ENCODE peak calls at places on chromosomes 16 and 17, in ten cellular contexts. One of them, this sample, is unnamed.

GRCh38 chr16:22123146-22123545 is 30.8 kb downstream of the VWA3A start:
- DNase-seq in neural crest cell: no peak
- DNase-seq in brain microvascular endothelial cell: no peak
- DNase-seq in heart right ventricle: no peak
- DNase-seq in AG04450: no peak
- DNase-seq in fibroblast of lung: no peak
- DNase-seq in OCI-LY7: no peak
- DNase-seq in GM20000: no peak
- DNase-seq in fibroblast of the aortic adventitia: no peak
- DNase-seq in astrocyte of the cerebellum: no peak
- DNase-seq in this sample: no peak

GRCh38 chr17:54620380-54620978 is 280.2 kb upstream of the TOM1L1 start:
- DNase-seq in fibroblast of the aortic adventitia: no peak
- DNase-seq in astrocyte of the cerebellum: no peak
- DNase-seq in AG04450: no peak
- DNase-seq in neural crest cell: no peak
- DNase-seq in fibroblast of lung: no peak
- DNase-seq in GM20000: no peak
- DNase-seq in OCI-LY7: no peak
- DNase-seq in brain microvascular endothelial cell: no peak
- DNase-seq in heart right ventricle: no peak
- DNase-seq in this sample: no peak

GRCh38 chr16:88468289-88469129 is 15.4 kb downstream of the ZFPM1 start:
- DNase-seq in brain microvascular endothelial cell: no peak
- DNase-seq in neural crest cell: peak; percentile 29
- DNase-seq in fibroblast of lung: peak; percentile 22
- DNase-seq in OCI-LY7: peak; percentile 41
- DNase-seq in heart right ventricle: no peak
- DNase-seq in AG04450: no peak
- DNase-seq in fibroblast of the aortic adventitia: peak; percentile 46
- DNase-seq in astrocyte of the cerebellum: no peak
- DNase-seq in GM20000: no peak
- DNase-seq in this sample: peak; percentile 66

GRCh38 chr16:88957887-88958577 is 19.0 kb downstream of the CBFA2T3 start:
- DNase-seq in OCI-LY7: no peak
- DNase-seq in heart right ventricle: no peak
- DNase-seq in fibroblast of lung: no peak
- DNase-seq in AG04450: no peak
- DNase-seq in neural crest cell: no peak
- DNase-seq in brain microvascular endothelial cell: no peak
- DNase-seq in fibroblast of the aortic adventitia: no peak
- DNase-seq in astrocyte of the cerebellum: no peak
- DNase-seq in GM20000: no peak
- DNase-seq in this sample: no peak

GRCh38 chr17:57945999-57946797 is 9.0 kb downstream of the CUEDC1 start:
- DNase-seq in OCI-LY7: no peak
- DNase-seq in neural crest cell: no peak
- DNase-seq in heart right ventricle: no peak
- DNase-seq in fibroblast of lung: peak; percentile 42
- DNase-seq in AG04450: no peak
- DNase-seq in GM20000: no peak
- DNase-seq in fibroblast of the aortic adventitia: peak; percentile 35
- DNase-seq in astrocyte of the cerebellum: no peak
- DNase-seq in brain microvascular endothelial cell: no peak
- DNase-seq in this sample: no peak

GRCh38 chr17:74213897-74214386 is 571 bp downstream of the TTYH2 start:
- DNase-seq in brain microvascular endothelial cell: no peak
- DNase-seq in OCI-LY7: peak; percentile 54
- DNase-seq in fibroblast of the aortic adventitia: no peak
- DNase-seq in heart right ventricle: peak; percentile 63
- DNase-seq in astrocyte of the cerebellum: no peak
- DNase-seq in AG04450: no peak
- DNase-seq in neural crest cell: no peak
- DNase-seq in GM20000: no peak
- DNase-seq in fibroblast of lung: no peak
- DNase-seq in this sample: no peak

GRCh38 chr17:70675070-70675590 is 505.8 kb downstream of the KCNJ2 start:
- DNase-seq in heart right ventricle: no peak
- DNase-seq in neural crest cell: no peak
- DNase-seq in astrocyte of the cerebellum: no peak
- DNase-seq in fibroblast of the aortic adventitia: no peak
- DNase-seq in brain microvascular endothelial cell: no peak
- DNase-seq in GM20000: no peak
- DNase-seq in AG04450: no peak
- DNase-seq in OCI-LY7: no peak
- DNase-seq in fibroblast of lung: no peak
- DNase-seq in this sample: no peak

GRCh38 chr17:68089881-68090280 is 54.3 kb downstream of the KPNA2 start:
- DNase-seq in astrocyte of the cerebellum: no peak
- DNase-seq in GM20000: no peak
- DNase-seq in AG04450: no peak
- DNase-seq in heart right ventricle: peak; percentile 72
- DNase-seq in brain microvascular endothelial cell: peak; percentile 58
- DNase-seq in OCI-LY7: no peak
- DNase-seq in fibroblast of lung: no peak
- DNase-seq in neural crest cell: no peak
- DNase-seq in fibroblast of the aortic adventitia: no peak
- DNase-seq in this sample: peak; percentile 26

GRCh38 chr17:8163978-8164814 is 1.4 kb upstream of the VAMP2 start:
- DNase-seq in fibroblast of lung: peak; percentile 59
- DNase-seq in fibroblast of the aortic adventitia: peak; percentile 22
- DNase-seq in OCI-LY7: peak; percentile 62
- DNase-seq in AG04450: no peak
- DNase-seq in GM20000: no peak
- DNase-seq in astrocyte of the cerebellum: no peak
- DNase-seq in neural crest cell: no peak
- DNase-seq in heart right ventricle: peak; percentile 90
- DNase-seq in brain microvascular endothelial cell: no peak
- DNase-seq in this sample: no peak

GRCh38 chr17:7914771-7915610 is 1.1 kb downstream of the RNF227 start:
- DNase-seq in brain microvascular endothelial cell: peak; percentile 41
- DNase-seq in fibroblast of the aortic adventitia: peak; percentile 45
- DNase-seq in OCI-LY7: no peak
- DNase-seq in GM20000: peak; percentile 58
- DNase-seq in heart right ventricle: peak; percentile 58
- DNase-seq in neural crest cell: no peak
- DNase-seq in AG04450: no peak
- DNase-seq in fibroblast of lung: peak; percentile 54
- DNase-seq in astrocyte of the cerebellum: no peak
- DNase-seq in this sample: no peak

GRCh38 chr16:20364051-20364450 is 11.5 kb upstream of the UMOD start:
- DNase-seq in fibroblast of the aortic adventitia: no peak
- DNase-seq in neural crest cell: no peak
- DNase-seq in AG04450: no peak
- DNase-seq in OCI-LY7: no peak
- DNase-seq in GM20000: no peak
- DNase-seq in heart right ventricle: no peak
- DNase-seq in fibroblast of lung: no peak
- DNase-seq in brain microvascular endothelial cell: no peak
- DNase-seq in astrocyte of the cerebellum: no peak
- DNase-seq in this sample: no peak

GRCh38 chr17:74512041-74512440 is 19.2 kb downstream of the CD300LB start:
- DNase-seq in heart right ventricle: peak; percentile 28
- DNase-seq in brain microvascular endothelial cell: no peak
- DNase-seq in neural crest cell: no peak
- DNase-seq in fibroblast of the aortic adventitia: peak; percentile 45
- DNase-seq in AG04450: no peak
- DNase-seq in astrocyte of the cerebellum: no peak
- DNase-seq in fibroblast of lung: peak; percentile 7
- DNase-seq in OCI-LY7: no peak
- DNase-seq in GM20000: no peak
- DNase-seq in this sample: no peak

GRCh38 chr17:49523706-49524472 is 28.8 kb downstream of the NGFR start:
- DNase-seq in fibroblast of the aortic adventitia: no peak
- DNase-seq in astrocyte of the cerebellum: no peak
- DNase-seq in fibroblast of lung: no peak
- DNase-seq in OCI-LY7: no peak
- DNase-seq in GM20000: peak; percentile 7
- DNase-seq in brain microvascular endothelial cell: no peak
- DNase-seq in AG04450: no peak
- DNase-seq in heart right ventricle: no peak
- DNase-seq in neural crest cell: no peak
- DNase-seq in this sample: no peak

GRCh38 chr16:65994305-65994704 is 372.2 kb upstream of the CDH5 start:
- DNase-seq in neural crest cell: no peak
- DNase-seq in brain microvascular endothelial cell: no peak
- DNase-seq in fibroblast of lung: no peak
- DNase-seq in AG04450: no peak
- DNase-seq in fibroblast of the aortic adventitia: no peak
- DNase-seq in heart right ventricle: no peak
- DNase-seq in GM20000: no peak
- DNase-seq in astrocyte of the cerebellum: no peak
- DNase-seq in OCI-LY7: no peak
- DNase-seq in this sample: no peak

GRCh38 chr16:22948058-22948602 is 134.2 kb downstream of the HS3ST2 start:
- DNase-seq in AG04450: no peak
- DNase-seq in fibroblast of lung: no peak
- DNase-seq in brain microvascular endothelial cell: no peak
- DNase-seq in GM20000: no peak
- DNase-seq in OCI-LY7: no peak
- DNase-seq in fibroblast of the aortic adventitia: peak; percentile 1
- DNase-seq in astrocyte of the cerebellum: no peak
- DNase-seq in heart right ventricle: no peak
- DNase-seq in neural crest cell: peak; percentile 1
- DNase-seq in this sample: peak; percentile 15

GRCh38 chr17:34673995-34674900 is 94.9 kb downstream of the TMEM132E start:
- DNase-seq in AG04450: no peak
- DNase-seq in astrocyte of the cerebellum: no peak
- DNase-seq in GM20000: no peak
- DNase-seq in neural crest cell: no peak
- DNase-seq in heart right ventricle: no peak
- DNase-seq in OCI-LY7: no peak
- DNase-seq in fibroblast of the aortic adventitia: no peak
- DNase-seq in brain microvascular endothelial cell: no peak
- DNase-seq in fibroblast of lung: no peak
- DNase-seq in this sample: no peak
- TF ChIP-seq CTCF in AG04450: no peak
- TF ChIP-seq CTCF in astrocyte of the cerebellum: no peak
- TF ChIP-seq CTCF in GM20000: no peak
- TF ChIP-seq CTCF in neural crest cell: no peak
- TF ChIP-seq CTCF in heart right ventricle: no peak
- TF ChIP-seq CTCF in OCI-LY7: no peak
- TF ChIP-seq CTCF in fibroblast of the aortic adventitia: no peak
- TF ChIP-seq CTCF in brain microvascular endothelial cell: no peak
- TF ChIP-seq CTCF in fibroblast of lung: no peak
- TF ChIP-seq CTCF in this sample: no peak

DNA sequence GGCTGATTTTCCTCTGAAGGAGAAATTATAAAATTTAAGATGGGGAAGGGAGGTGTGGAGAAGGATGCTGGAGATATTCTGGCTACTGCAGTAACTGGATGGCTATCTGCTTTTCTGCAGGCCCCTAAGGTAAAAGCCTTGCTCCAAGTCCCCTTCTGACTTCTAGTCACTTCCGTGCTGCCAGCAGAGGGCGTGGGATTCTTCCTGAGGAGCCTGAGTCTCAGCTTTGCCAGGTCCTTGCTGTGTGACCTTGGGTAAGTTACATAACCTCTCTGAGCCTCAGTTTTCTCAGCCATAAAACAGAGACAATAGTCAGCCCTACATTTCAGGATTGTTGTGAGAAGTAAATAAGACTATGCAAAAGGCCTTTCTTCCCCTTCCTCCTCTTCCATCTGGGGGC is 24.3 kb upstream of the TMEM220 start:
- DNase-seq in GM20000: peak; percentile 40
- DNase-seq in fibroblast of lung: peak; percentile 16
- DNase-seq in neural crest cell: peak; percentile 34
- DNase-seq in astrocyte of the cerebellum: no peak
- DNase-seq in AG04450: no peak
- DNase-seq in fibroblast of the aortic adventitia: peak; percentile 15
- DNase-seq in heart right ventricle: no peak
- DNase-seq in OCI-LY7: peak; percentile 33
- DNase-seq in brain microvascular endothelial cell: peak; percentile 6
- DNase-seq in this sample: peak; percentile 44
- TF ChIP-seq CTCF in GM20000: peak; percentile 26
- TF ChIP-seq CTCF in fibroblast of lung: no peak
- TF ChIP-seq CTCF in neural crest cell: peak; percentile 53
- TF ChIP-seq CTCF in astrocyte of the cerebellum: peak; percentile 35
- TF ChIP-seq CTCF in AG04450: peak; percentile 39
- TF ChIP-seq CTCF in fibroblast of the aortic adventitia: peak; percentile 16
- TF ChIP-seq CTCF in heart right ventricle: no peak
- TF ChIP-seq CTCF in OCI-LY7: peak; percentile 70
- TF ChIP-seq CTCF in brain microvascular endothelial cell: peak; percentile 59
- TF ChIP-seq CTCF in this sample: peak; percentile 47

GRCh38 chr16:2915196-2915929 is 3.6 kb downstream of the FLYWCH1 start:
- DNase-seq in GM20000: no peak
- DNase-seq in fibroblast of the aortic adventitia: no peak
- DNase-seq in fibroblast of lung: no peak
- DNase-seq in AG04450: no peak
- DNase-seq in OCI-LY7: no peak
- DNase-seq in brain microvascular endothelial cell: no peak
- DNase-seq in neural crest cell: no peak
- DNase-seq in heart right ventricle: no peak
- DNase-seq in astrocyte of the cerebellum: no peak
- DNase-seq in this sample: no peak

GRCh38 chr16:2914233-2914632 is 2.5 kb downstream of the FLYWCH1 start:
- DNase-seq in neural crest cell: no peak
- DNase-seq in astrocyte of the cerebellum: no peak
- DNase-seq in fibroblast of lung: no peak
- DNase-seq in GM20000: no peak
- DNase-seq in fibroblast of the aortic adventitia: no peak
- DNase-seq in OCI-LY7: no peak
- DNase-seq in brain microvascular endothelial cell: no peak
- DNase-seq in AG04450: no peak
- DNase-seq in heart right ventricle: no peak
- DNase-seq in this sample: no peak

GRCh38 chr16:2924901-2925820 is 13.4 kb downstream of the FLYWCH1 start:
- DNase-seq in GM20000: no peak
- DNase-seq in heart right ventricle: no peak
- DNase-seq in fibroblast of the aortic adventitia: no peak
- DNase-seq in fibroblast of lung: no peak
- DNase-seq in neural crest cell: no peak
- DNase-seq in astrocyte of the cerebellum: no peak
- DNase-seq in brain microvascular endothelial cell: no peak
- DNase-seq in AG04450: no peak
- DNase-seq in OCI-LY7: no peak
- DNase-seq in this sample: no peak

GRCh38 chr16:2919511-2920255 is 8.0 kb downstream of the FLYWCH1 start:
- DNase-seq in neural crest cell: peak; percentile 72
- DNase-seq in astrocyte of the cerebellum: peak; percentile 65
- DNase-seq in heart right ventricle: peak; percentile 63
- DNase-seq in brain microvascular endothelial cell: peak; percentile 43
- DNase-seq in OCI-LY7: peak; percentile 71
- DNase-seq in fibroblast of lung: peak; percentile 80
- DNase-seq in fibroblast of the aortic adventitia: peak; percentile 90
- DNase-seq in AG04450: peak; percentile 34
- DNase-seq in GM20000: peak; percentile 68
- DNase-seq in this sample: peak; percentile 68
- TF ChIP-seq CTCF in neural crest cell: peak; percentile 96
- TF ChIP-seq CTCF in astrocyte of the cerebellum: peak; percentile 82
- TF ChIP-seq CTCF in heart right ventricle: peak; percentile 85
- TF ChIP-seq CTCF in brain microvascular endothelial cell: peak; percentile 82
- TF ChIP-seq CTCF in OCI-LY7: peak; percentile 95
- TF ChIP-seq CTCF in fibroblast of lung: peak; percentile 85
- TF ChIP-seq CTCF in fibroblast of the aortic adventitia: peak; percentile 86
- TF ChIP-seq CTCF in AG04450: peak; percentile 87
- TF ChIP-seq CTCF in GM20000: peak; percentile 64
- TF ChIP-seq CTCF in this sample: peak; percentile 70

DNA sequence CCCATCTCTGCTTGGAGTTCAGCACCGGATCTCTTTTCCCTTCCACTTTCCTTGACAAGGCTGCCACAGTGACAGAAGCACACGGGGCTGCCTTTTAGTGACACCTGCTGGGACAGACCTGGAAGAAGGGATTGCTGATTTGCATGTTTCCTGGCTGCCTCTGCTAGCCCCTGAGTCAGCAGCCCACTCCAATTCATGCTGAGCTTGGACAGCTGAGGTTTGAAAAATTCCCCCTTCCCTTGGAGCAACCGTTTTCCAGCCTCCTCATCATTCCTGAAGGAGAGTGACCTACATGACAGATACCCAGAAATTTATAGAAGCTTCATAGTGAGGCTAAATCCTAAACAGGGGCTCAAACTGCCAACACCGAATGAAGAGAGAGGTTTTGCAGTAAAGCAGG is 18.8 kb upstream of the RBL2 start:
- DNase-seq in AG04450: no peak
- DNase-seq in heart right ventricle: no peak
- DNase-seq in fibroblast of lung: no peak
- DNase-seq in GM20000: no peak
- DNase-seq in astrocyte of the cerebellum: no peak
- DNase-seq in neural crest cell: no peak
- DNase-seq in fibroblast of the aortic adventitia: no peak
- DNase-seq in brain microvascular endothelial cell: no peak
- DNase-seq in OCI-LY7: no peak
- DNase-seq in this sample: no peak
- TF ChIP-seq CTCF in AG04450: no peak
- TF ChIP-seq CTCF in heart right ventricle: no peak
- TF ChIP-seq CTCF in fibroblast of lung: no peak
- TF ChIP-seq CTCF in GM20000: peak; percentile 7
- TF ChIP-seq CTCF in astrocyte of the cerebellum: no peak
- TF ChIP-seq CTCF in neural crest cell: no peak
- TF ChIP-seq CTCF in fibroblast of the aortic adventitia: no peak
- TF ChIP-seq CTCF in brain microvascular endothelial cell: no peak
- TF ChIP-seq CTCF in OCI-LY7: no peak
- TF ChIP-seq CTCF in this sample: no peak

This sample was measured in GM13977.